ENCODE peak calls at places on chromosomes 3 and 15, in ten cellular contexts. P, Y, X, E, C, R, A, Q, I and B are unnamed samples.

GRCh38 chr3:194268659-194269487 is 82.3 kb downstream of the CPN2 start:
- DNase-seq in R (no peak), I (no peak), C (no peak), A (no peak), Y (no peak), X (no peak), E (no peak), Q (no peak), P (no peak), B (no peak)

GRCh38 chr3:99586680-99587079 is 51.7 kb upstream of the COL8A1 start:
- DNase-seq in E (no peak), A (no peak), X (no peak), R (no peak), C (no peak), Q (no peak), P (no peak), Y (no peak), I (no peak), B (no peak)

GRCh38 chr15:59687831-59688230 is 1.3 kb downstream of the BNIP2 start:
- DNase-seq in Y (no peak), E (no peak), A (no peak), R (no peak), C (peak; percentile 27), I (no peak), P (no peak), Q (no peak), X (no peak), B (peak; percentile 23)

GRCh38 chr3:134526319-134526718 is 40.5 kb downstream of the CEP63 start:
- DNase-seq in E (no peak), X (no peak), R (no peak), C (no peak), Q (no peak), A (no peak), P (no peak), Y (no peak), I (no peak), B (no peak)

GRCh38 chr3:15317164-15317477 is 15.3 kb downstream of the SH3BP5 start:
- DNase-seq in E (no peak), P (no peak), Y (no peak), Q (no peak), X (no peak), A (no peak), R (no peak), I (no peak), C (no peak), B (no peak)

GRCh38 chr15:80970018-80970657 is 19.5 kb downstream of the MESD start:
- DNase-seq in R (peak; percentile 23), I (no peak), A (peak; percentile 39), Y (no peak), C (peak; percentile 54), Q (peak; percentile 72), X (no peak), P (no peak), E (no peak), B (peak; percentile 60)

GRCh38 chr15:28098766-28099554 is at the start of gene OCA2:
- DNase-seq in I (no peak), Y (no peak), Q (peak; percentile 68), R (peak; percentile 59), E (no peak), A (no peak), C (peak; percentile 44), P (no peak), X (peak; percentile 89), B (peak; percentile 59)

GRCh38 chr3:129021140-129021551 is 20.0 kb downstream of the EFCC1 start:
- DNase-seq in Y (no peak), E (no peak), Q (no peak), P (no peak), R (no peak), C (peak; percentile 92), X (peak; percentile 5), A (no peak), I (no peak), B (no peak)

GRCh38 chr3:183392166-183393034 is 36.0 kb downstream of the MCF2L2 start:
- DNase-seq in X (no peak), Q (no peak), E (no peak), R (no peak), C (no peak), A (no peak), P (no peak), Y (peak; percentile 58), I (no peak), B (no peak)

GRCh38 chr15:85035980-85036379 is 54.3 kb downstream of the PDE8A start:
- DNase-seq in Q (no peak), P (no peak), R (no peak), A (no peak), C (no peak), X (no peak), I (no peak), E (no peak), Y (no peak), B (no peak)

GRCh38 chr15:88126695-88127476 is 129.7 kb downstream of the NTRK3 start:
- DNase-seq in X (no peak), C (no peak), Q (no peak), A (no peak), I (no peak), E (no peak), Y (no peak), P (no peak), R (no peak), B (no peak)

GRCh38 chr3:179837374-179837773 is 184.5 kb downstream of the USP13 start:
- DNase-seq in P (no peak), R (no peak), E (no peak), I (no peak), Y (no peak), A (no peak), C (no peak), X (no peak), Q (no peak), B (no peak)

GRCh38 chr3:34212671-34213070 is 414.2 kb downstream of the PDCD6IP start:
- DNase-seq in P (no peak), Y (peak; percentile 31), I (no peak), X (no peak), Q (no peak), R (no peak), C (no peak), A (no peak), E (no peak), B (no peak)

GRCh38 chr3:181278468-181279238 is 289.1 kb upstream of the DNAJC19 start:
- DNase-seq in Y (no peak), I (no peak), X (no peak), P (no peak), E (no peak), Q (no peak), C (no peak), R (no peak), A (no peak), B (no peak)

GRCh38 chr15:42148808-42149492 is 7.5 kb downstream of the PLA2G4F start:
- DNase-seq in P (no peak), C (no peak), I (no peak), Q (no peak), X (peak; percentile 55), A (no peak), Y (no peak), E (no peak), R (no peak), B (no peak)

GRCh38 chr3:6721496-6721895 is 139.4 kb upstream of the GRM7 start:
- DNase-seq in C (no peak), Q (no peak), P (no peak), X (no peak), R (no peak), Y (no peak), A (no peak), E (no peak), I (no peak), B (no peak)

GRCh38 chr15:92810418-92811138 is 89.5 kb upstream of the CHD2 start:
- DNase-seq in E (no peak), C (no peak), Q (peak; percentile 36), X (peak; percentile 89), I (no peak), P (no peak), R (no peak), Y (peak; percentile 64), A (no peak), B (peak; percentile 43)

GRCh38 chr3:179432021-179432420 is 19.2 kb downstream of the GNB4 start:
- DNase-seq in Y (no peak), P (no peak), R (no peak), E (no peak), Q (no peak), I (no peak), X (no peak), C (no peak), A (no peak), B (no peak)

GRCh38 chr15:92796163-92796611 is 103.9 kb upstream of the CHD2 start:
- DNase-seq in E (no peak), R (no peak), Q (no peak), Y (no peak), X (no peak), A (no peak), P (no peak), C (no peak), I (no peak), B (no peak)

GRCh38 chr3:169458323-169458722 is 205.2 kb downstream of the MECOM start:
- DNase-seq in X (no peak), R (no peak), Q (no peak), A (no peak), P (no peak), I (no peak), Y (no peak), E (no peak), C (no peak), B (no peak)

GRCh38 chr15:90101130-90101968 is 919 bp downstream of the IDH2 start:
- DNase-seq in P (no peak), Y (peak; percentile 7), I (no peak), C (peak; percentile 38), A (peak; percentile 64), Q (peak; percentile 39), E (no peak), X (peak; percentile 79), R (no peak), B (peak; percentile 46)

GRCh38 chr3:194286747-194287146 is 64.4 kb downstream of the CPN2 start:
- DNase-seq in Q (no peak), C (no peak), R (no peak), E (no peak), I (no peak), A (no peak), X (peak; percentile 46), P (no peak), Y (no peak), B (no peak)

GRCh38 chr3:61830111-61830400 is 268.7 kb downstream of the PTPRG start:
- DNase-seq in Y (no peak), I (no peak), X (no peak), C (no peak), Q (no peak), E (no peak), A (no peak), P (no peak), R (no peak), B (no peak)

GRCh38 chr3:146277953-146278631 is 27.2 kb upstream of the PLSCR4 start:
- DNase-seq in A (no peak), R (no peak), E (no peak), C (peak; percentile 5), I (no peak), Y (no peak), P (peak; percentile 84), Q (no peak), X (no peak), B (no peak)

GRCh38 chr15:26831951-26832350 is 34.9 kb upstream of the GABRA5 start:
- DNase-seq in A (no peak), I (no peak), Y (no peak), Q (no peak), R (no peak), E (no peak), C (no peak), X (no peak), P (no peak), B (no peak)

GRCh38 chr3:126113733-126114132 is 29.8 kb upstream of the SLC41A3 start:
- DNase-seq in R (no peak), C (no peak), E (no peak), I (no peak), P (no peak), Y (no peak), A (no peak), Q (no peak), X (no peak), B (no peak)

GRCh38 chr3:188950006-188950405 is 221.8 kb upstream of the TPRG1 start:
- DNase-seq in P (no peak), X (no peak), R (no peak), A (no peak), C (no peak), Q (no peak), I (no peak), E (no peak), Y (no peak), B (no peak)

GRCh38 chr3:109176726-109177125 is 40.2 kb downstream of the C3orf85 start:
- DNase-seq in E (no peak), X (no peak), P (no peak), C (no peak), R (no peak), Q (no peak), Y (no peak), I (no peak), A (no peak), B (no peak)